ENCODE peak calls at places on chromosomes 3 and 15, in seven cellular contexts. G is cardiac fibroblast; A is IMR-90; K is astrocyte of the spinal cord; C is AG04449; E is CD4-positive, alpha-beta T cell; T is progenitor cell of endocrine pancreas. R is an unnamed sample.

GRCh38 chr15:35557544-35557943 is 11.6 kb upstream of the DPH6 start:
- DNase-seq in K (peak), G (peak), C (peak), A (peak), T (no peak), E (no peak), R (no peak)

GRCh38 chr3:118818386-118818785 is 216.3 kb downstream of the IGSF11 start:
- DNase-seq in C (peak), T (no peak), K (peak), A (peak), G (peak), E (no peak), R (no peak)

GRCh38 chr15:25733856-25734679 is 129.1 kb downstream of the ATP10A start:
- DNase-seq in K (no peak), E (no peak), T (no peak), G (no peak), A (no peak), C (no peak), R (no peak)

GRCh38 chr3:169327969-169328368 is 335.5 kb downstream of the MECOM start:
- DNase-seq in T (no peak), E (no peak), G (no peak), A (no peak), K (no peak), C (no peak), R (no peak)

GRCh38 chr15:69008056-69008455 is 6.4 kb upstream of the NOX5 start:
- DNase-seq in K (no peak), G (no peak), A (no peak), T (no peak), E (no peak), C (no peak), R (no peak)

GRCh38 chr3:188272481-188273372 is 118.8 kb downstream of the LPP start:
- DNase-seq in C (peak), A (peak), K (peak), T (no peak), E (no peak), G (peak), R (no peak)

GRCh38 chr15:40470423-40471104 is at the start of gene CHST14:
- DNase-seq in C (no peak), T (peak), G (peak), A (peak), K (peak), E (peak), R (peak)

GRCh38 chr3:110933786-110934415 is 137.7 kb upstream of the NECTIN3 start:
- DNase-seq in G (no peak), C (no peak), A (peak), K (peak), E (no peak), T (no peak), R (no peak)

GRCh38 chr3:50428007-50428633 is 68.8 kb upstream of the TMEM115 start:
- DNase-seq in A (no peak), C (no peak), E (no peak), G (peak), K (no peak), T (no peak), R (peak)

GRCh38 chr3:156816091-156816793 is 9.9 kb upstream of the LEKR1 start:
- DNase-seq in E (peak), A (peak), K (peak), G (peak), T (peak), C (no peak), R (peak)

GRCh38 chr3:10263549-10264363 is 15.5 kb downstream of the TATDN2 start:
- DNase-seq in A (peak), E (peak), G (peak), K (peak), C (no peak), T (no peak), R (no peak)

GRCh38 chr3:185540705-185541104 is 11.7 kb downstream of the LIPH start:
- DNase-seq in E (no peak), A (no peak), C (no peak), T (no peak), K (no peak), G (no peak), R (no peak)

GRCh38 chr15:101256756-101257155 is 4.9 kb upstream of the CHSY1 start:
- DNase-seq in K (no peak), T (no peak), A (no peak), G (no peak), C (no peak), E (no peak), R (no peak)

GRCh38 chr3:47984089-47984759 is 32.0 kb downstream of the MAP4 start:
- DNase-seq in K (peak), G (peak), A (peak), T (no peak), C (peak), E (no peak), R (no peak)

GRCh38 chr3:11438636-11439035 is 166.4 kb downstream of the ATG7 start:
- DNase-seq in K (peak), G (peak), A (peak), C (no peak), E (no peak), T (no peak), R (no peak)

GRCh38 chr3:116946376-116946775 is 236.8 kb downstream of the TUSC7 start:
- DNase-seq in C (no peak), E (no peak), A (no peak), G (no peak), T (no peak), K (no peak), R (no peak)

GRCh38 chr15:38696120-38696727 is 131.6 kb upstream of the RASGRP1 start:
- DNase-seq in A (peak), K (peak), C (no peak), T (no peak), E (peak), G (no peak), R (peak)

GRCh38 chr3:16079519-16079918 is 95.0 kb upstream of the GALNT15 start:
- DNase-seq in E (no peak), A (peak), K (peak), T (no peak), G (peak), C (no peak), R (no peak)

GRCh38 chr3:194449913-194450312 is 36.9 kb downstream of the ATP13A3 start:
- DNase-seq in C (no peak), E (no peak), A (no peak), G (no peak), T (no peak), K (no peak), R (no peak)

GRCh38 chr3:41304603-41305002 is 105.3 kb downstream of the CTNNB1 start:
- DNase-seq in A (peak), E (no peak), C (no peak), G (peak), K (peak), T (no peak), R (no peak)

GRCh38 chr3:129592362-129593150 is 13.9 kb downstream of the PLXND1 start:
- DNase-seq in A (no peak), T (no peak), G (peak), C (no peak), E (no peak), K (no peak), R (no peak)

GRCh38 chr3:130546920-130547679 is 30.1 kb downstream of the COL6A6 start:
- DNase-seq in A (no peak), G (no peak), C (no peak), T (no peak), E (no peak), K (no peak), R (no peak)

GRCh38 chr3:11037966-11038365 is 45.4 kb downstream of the SLC6A1 start:
- DNase-seq in T (no peak), C (no peak), G (no peak), E (no peak), K (no peak), A (no peak), R (no peak)

GRCh38 chr3:139906441-139906840 is 28.5 kb upstream of the CLSTN2 start:
- DNase-seq in T (no peak), G (peak), K (peak), E (no peak), A (peak), C (no peak), R (no peak)

GRCh38 chr3:67362686-67363085 is 291.7 kb downstream of the SUCLG2 start:
- DNase-seq in A (peak), C (no peak), E (no peak), K (no peak), G (no peak), T (no peak), R (no peak)

GRCh38 chr15:60383008-60383694 is 14.6 kb downstream of the ANXA2 start:
- DNase-seq in E (no peak), T (no peak), A (no peak), C (no peak), G (no peak), K (no peak), R (no peak)

GRCh38 chr3:135895106-135895733 is 70.3 kb upstream of the PPP2R3A start:
- DNase-seq in T (peak), C (peak), G (peak), K (peak), A (peak), E (peak), R (no peak)

GRCh38 chr3:148727242-148727641 is 29.5 kb downstream of the AGTR1 start:
- DNase-seq in E (no peak), K (peak), C (no peak), T (no peak), A (no peak), G (peak), R (no peak)

GRCh38 chr15:34318277-34319079 is 19.1 kb downstream of the SLC12A6 start:
- DNase-seq in T (no peak), E (no peak), C (no peak), A (peak), G (peak), K (peak), R (no peak)

GRCh38 chr15:77075528-77075927 is 4.6 kb upstream of the TSPAN3 start:
- DNase-seq in K (peak), E (no peak), C (no peak), A (no peak), G (no peak), T (no peak), R (no peak)

GRCh38 chr15:45634442-45635190 is at the start of gene SQOR:
- DNase-seq in T (peak), E (peak), C (no peak), K (peak), A (peak), G (peak), R (peak)

GRCh38 chr15:37035349-37035748 is 65.0 kb downstream of the MEIS2 start:
- DNase-seq in C (no peak), T (no peak), A (peak), E (no peak), K (no peak), G (no peak), R (no peak)

GRCh38 chr15:95826831-95827230 is 503.7 kb upstream of the NR2F2 start:
- DNase-seq in E (no peak), T (no peak), A (no peak), C (no peak), G (no peak), K (no peak), R (no peak)

GRCh38 chr3:10286596-10287295 is 6.0 kb downstream of the GHRL start:
- DNase-seq in C (no peak), T (no peak), K (peak), E (peak), G (peak), A (peak), R (no peak)

GRCh38 chr3:110741891-110742290 is 329.7 kb upstream of the NECTIN3 start:
- DNase-seq in K (no peak), A (no peak), T (no peak), C (no peak), E (no peak), G (no peak), R (no peak)

DNA sequence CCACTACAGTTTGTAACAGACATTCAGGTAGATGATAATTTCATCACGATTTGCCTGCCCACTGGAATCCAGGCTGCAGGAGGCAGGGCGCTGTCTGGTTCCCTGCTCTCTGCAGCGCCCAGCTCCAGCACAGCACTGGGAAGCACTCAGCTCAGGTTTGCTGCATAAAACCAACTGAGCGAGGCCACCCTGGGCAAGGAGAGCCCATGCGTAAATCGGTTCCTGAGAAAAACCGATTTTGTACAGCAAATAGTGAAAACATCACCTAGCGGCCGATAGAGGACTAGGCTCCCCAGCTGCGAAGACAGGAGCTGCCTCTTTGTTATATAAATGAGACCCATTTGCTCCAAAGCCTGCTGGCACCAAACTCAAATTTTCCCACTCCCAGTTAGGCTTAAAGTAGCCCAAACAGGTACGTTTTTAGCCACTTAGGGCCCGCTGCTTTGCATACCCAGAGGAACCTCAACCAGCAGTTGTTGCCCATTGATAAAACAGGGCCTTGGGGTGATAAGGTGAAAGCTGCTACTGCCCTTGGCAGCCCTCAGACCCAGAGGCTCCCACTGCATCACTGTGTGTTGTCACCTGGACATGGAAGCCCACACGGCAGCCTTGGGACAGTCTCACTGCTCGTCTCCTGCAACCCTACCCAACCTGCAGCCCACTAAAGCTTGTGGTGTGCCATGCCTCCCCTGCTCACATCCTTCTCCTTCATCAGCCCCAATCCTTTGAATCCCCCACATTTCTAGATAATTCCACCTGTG is 47.5 kb downstream of the ALDH1L1 start:
- DNase-seq in C (no peak), G (peak), E (no peak), T (no peak), A (peak), K (no peak), R (peak)
- TF ChIP-seq CTCF in C (peak), G (peak), E (no peak), T (peak), A (peak), K (peak), R (no peak)

DNA sequence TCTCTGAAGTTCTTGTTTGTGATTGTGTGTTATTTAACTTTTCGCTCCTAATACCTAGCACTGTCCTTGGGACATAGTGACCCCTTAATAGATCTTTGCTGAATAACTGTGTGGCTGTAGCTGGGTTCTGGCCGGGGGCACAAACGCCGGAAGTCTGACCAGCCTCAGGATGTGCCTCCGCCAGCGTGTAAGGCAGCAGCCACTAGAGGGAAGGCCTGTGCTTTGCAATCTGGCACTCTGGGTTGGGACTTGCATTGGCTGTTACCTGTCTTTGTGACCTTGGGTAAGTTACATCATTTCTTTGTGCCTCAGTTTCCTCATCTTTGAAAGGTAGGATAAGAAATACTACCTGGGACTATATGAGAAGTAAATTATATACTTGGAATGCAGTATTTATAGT is 158.7 kb downstream of the GHSR start:
- DNase-seq in G (no peak), A (no peak), K (no peak), T (no peak), E (no peak), C (no peak), R (peak)
- TF ChIP-seq CTCF in G (peak), A (no peak), K (peak), T (peak), E (no peak), C (peak), R (peak)

GRCh38 chr15:41972341-41973237 is at the start of gene EHD4:
- DNase-seq in K (peak), A (peak), T (peak), G (peak), C (peak), E (peak), R (peak)
- TF ChIP-seq CTCF in K (peak), A (peak), T (peak), G (peak), C (peak), E (no peak), R (peak)

DNA sequence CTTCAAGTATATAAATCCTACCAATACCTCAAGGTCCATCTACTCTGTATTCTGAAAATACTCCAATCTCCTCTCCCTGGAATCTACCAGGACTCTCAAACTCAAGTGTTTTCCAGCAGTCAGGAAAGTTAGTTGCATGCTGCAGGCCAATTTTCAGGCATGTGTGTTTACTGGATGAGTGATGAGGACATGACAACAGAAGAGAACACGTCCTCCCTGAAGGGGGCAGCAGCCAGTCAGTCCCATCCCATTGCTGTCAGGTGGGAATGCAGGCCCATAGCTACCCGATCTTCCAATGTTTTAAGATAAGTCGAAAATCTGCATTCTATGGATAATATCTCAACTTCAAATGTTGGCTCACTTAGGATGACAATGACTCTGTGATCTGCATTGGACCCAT is 496.2 kb downstream of the FHIT start:
- DNase-seq in T (no peak), K (no peak), G (no peak), C (no peak), E (no peak), A (no peak), R (no peak)
- TF ChIP-seq CTCF in T (peak), K (no peak), G (no peak), C (no peak), E (no peak), A (no peak), R (no peak)

GRCh38 chr15:53872410-53872809 is 105.8 kb upstream of the UNC13C start:
- DNase-seq in K (no peak), G (no peak), A (no peak), E (no peak), C (no peak), T (no peak), R (no peak)

GRCh38 chr15:53869806-53870073 is 108.5 kb upstream of the UNC13C start:
- DNase-seq in A (no peak), K (no peak), T (no peak), C (no peak), G (no peak), E (no peak), R (no peak)

DNA sequence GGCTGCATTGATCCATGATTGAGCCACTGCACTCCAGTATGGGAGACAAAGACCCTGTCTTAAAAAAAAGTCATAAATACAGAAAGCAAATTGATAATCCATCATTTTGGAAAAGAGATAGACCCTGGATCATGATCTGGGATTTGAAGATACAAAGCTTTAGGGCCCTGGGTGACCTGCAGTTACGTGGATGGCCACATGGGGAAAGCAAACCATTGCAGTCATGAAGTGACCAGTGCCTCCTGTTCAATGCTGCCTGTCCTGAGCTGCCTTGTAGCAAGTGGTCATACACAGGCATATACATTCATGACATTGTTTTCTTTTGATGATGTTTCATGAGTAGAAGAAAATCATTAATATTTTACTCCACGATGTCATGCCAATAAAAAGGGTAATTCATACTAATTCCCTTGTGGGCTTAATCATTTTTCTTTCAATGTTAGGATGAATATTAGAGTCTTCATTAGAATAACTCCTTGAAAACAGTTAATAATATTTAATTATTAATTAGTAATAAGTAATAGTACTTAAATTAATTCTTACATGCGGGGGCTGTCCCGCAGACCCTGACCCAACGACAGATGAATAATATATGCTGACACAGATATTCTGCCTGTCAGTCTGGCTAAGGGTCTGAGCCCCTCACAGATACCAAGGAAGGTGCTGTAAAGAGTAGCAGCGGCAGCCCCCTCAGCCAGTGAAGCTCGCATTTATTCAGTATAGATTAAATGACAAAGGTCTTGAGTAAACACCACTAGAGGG is 109.0 kb upstream of the UNC13C start:
- DNase-seq in E (no peak), C (no peak), A (no peak), K (no peak), T (no peak), G (no peak), R (no peak)
- TF ChIP-seq CTCF in E (no peak), C (no peak), A (no peak), K (peak), T (no peak), G (peak), R (no peak)

R was measured in natural killer cell.